ENCODE peak calls at places on chromosomes 3 and 15, in four cellular contexts. O is stomach, Q is fibroblast of pulmonary artery, K is mesothelial cell of epicardium. G is an unnamed sample.

GRCh38 chr3:59052803-59053411 is 3.1 kb upstream of the CFAP20DC start:
- DNase-seq in O (no peak), K (no peak), Q (peak; percentile 68), G (no peak)

GRCh38 chr3:52346623-52347530 is 30.8 kb downstream of the DNAH1 start:
- DNase-seq in O (no peak), K (no peak), Q (peak; percentile 60), G (peak; percentile 90)

GRCh38 chr3:149067792-149068352 is 18.5 kb downstream of the HLTF start:
- DNase-seq in O (no peak), Q (no peak), K (no peak), G (no peak)

GRCh38 chr15:57751177-57751800 is 44.8 kb downstream of the POLR2M start:
- DNase-seq in O (no peak), K (no peak), Q (peak; percentile 75), G (no peak)

GRCh38 chr15:90423920-90424319 is 35.9 kb downstream of the IQGAP1 start:
- DNase-seq in O (no peak), Q (no peak), K (no peak), G (no peak)

GRCh38 chr15:31392761-31393401 is 66.2 kb downstream of the KLF13 start:
- DNase-seq in O (peak; percentile 56), K (no peak), Q (no peak), G (no peak)

GRCh38 chr3:78911394-78911793 is 856.4 kb downstream of the ROBO1 start:
- DNase-seq in K (no peak), O (no peak), Q (no peak), G (no peak)

GRCh38 chr3:127542441-127542952 is 48.0 kb downstream of the TPRA1 start:
- DNase-seq in O (peak; percentile 96), Q (no peak), K (no peak), G (no peak)

GRCh38 chr15:88909956-88910831 is 3.0 kb downstream of the MFGE8 start:
- DNase-seq in O (no peak), Q (no peak), K (no peak), G (no peak)

GRCh38 chr3:53324011-53324544 is 23.3 kb downstream of the DCP1A start:
- DNase-seq in K (no peak), Q (no peak), O (no peak), G (no peak)

GRCh38 chr3:27596334-27596841 is 112.2 kb upstream of the SLC4A7 start:
- DNase-seq in Q (peak; percentile 57), K (no peak), O (no peak), G (peak; percentile 21)

GRCh38 chr3:190038050-190038631 is 82.6 kb downstream of the P3H2 start:
- DNase-seq in K (no peak), Q (peak; percentile 78), O (peak; percentile 61), G (peak; percentile 87)

DNA sequence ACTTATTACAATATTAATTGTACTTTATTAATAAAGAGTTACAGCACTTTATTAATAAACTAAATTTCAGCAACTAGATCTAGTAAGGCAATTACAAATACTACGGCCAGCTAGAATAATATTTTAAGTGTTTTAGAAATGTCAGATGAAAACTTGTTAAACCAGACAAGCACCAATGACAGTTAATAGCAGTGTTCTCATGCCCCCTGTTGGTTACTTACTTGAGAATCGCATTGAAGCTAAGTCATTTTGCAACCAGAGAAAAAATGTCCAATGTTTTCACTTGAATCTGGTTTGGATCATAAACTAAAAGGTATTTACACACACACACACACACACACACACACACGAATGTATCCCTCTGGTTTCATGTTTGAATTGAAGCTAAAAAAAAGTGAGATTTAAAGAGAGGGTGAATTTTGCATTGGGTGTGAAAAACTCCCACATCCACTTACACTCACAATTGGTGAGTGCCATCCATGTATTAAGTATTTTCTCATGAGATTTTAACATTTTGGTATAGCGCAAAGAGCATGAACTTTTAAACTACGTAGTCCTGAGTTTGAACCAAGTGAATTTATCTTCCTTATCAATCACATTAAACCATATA is 347.7 kb downstream of the ZBBX start:
- DNase-seq in O (no peak), K (no peak), Q (peak; percentile 70), G (peak; percentile 34)
- TF ChIP-seq CTCF in O (no peak), K (peak; percentile 63), Q (peak; percentile 42), G (peak; percentile 50)

GRCh38 chr3:159872374-159873109 is 116.1 kb upstream of the IL12A start:
- DNase-seq in O (no peak), Q (peak; percentile 86), K (no peak), G (no peak)
- TF ChIP-seq CTCF in O (no peak), Q (peak; percentile 38), K (no peak), G (no peak)

DNA sequence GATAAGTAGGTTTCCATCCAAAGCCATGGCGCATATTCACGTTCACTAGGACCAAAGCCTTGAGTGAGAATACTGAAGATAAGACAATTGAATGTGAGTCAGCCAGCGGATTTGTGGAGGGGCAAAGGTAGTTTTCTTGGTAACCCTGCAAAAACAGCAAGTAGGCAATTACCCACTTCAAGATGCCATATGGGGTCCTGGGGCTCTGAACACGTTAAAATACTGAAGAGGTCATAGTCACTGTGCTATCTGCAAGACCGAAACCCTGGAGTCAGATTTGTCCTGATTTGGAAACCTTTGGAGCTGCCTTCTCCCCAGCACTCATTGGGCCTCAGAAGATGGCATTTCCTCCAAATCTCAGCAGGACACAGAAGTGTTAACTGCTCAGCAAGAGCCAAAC is 646.9 kb upstream of the LMCD1 start:
- DNase-seq in O (no peak), K (no peak), Q (no peak), G (no peak)
- TF ChIP-seq CTCF in O (no peak), K (no peak), Q (no peak), G (no peak)

GRCh38 chr15:81744364-81744763 is 301.5 kb downstream of the MEX3B start:
- DNase-seq in K (no peak), Q (no peak), O (no peak), G (no peak)
- TF ChIP-seq CTCF in K (no peak), Q (no peak), O (no peak), G (no peak)

DNA sequence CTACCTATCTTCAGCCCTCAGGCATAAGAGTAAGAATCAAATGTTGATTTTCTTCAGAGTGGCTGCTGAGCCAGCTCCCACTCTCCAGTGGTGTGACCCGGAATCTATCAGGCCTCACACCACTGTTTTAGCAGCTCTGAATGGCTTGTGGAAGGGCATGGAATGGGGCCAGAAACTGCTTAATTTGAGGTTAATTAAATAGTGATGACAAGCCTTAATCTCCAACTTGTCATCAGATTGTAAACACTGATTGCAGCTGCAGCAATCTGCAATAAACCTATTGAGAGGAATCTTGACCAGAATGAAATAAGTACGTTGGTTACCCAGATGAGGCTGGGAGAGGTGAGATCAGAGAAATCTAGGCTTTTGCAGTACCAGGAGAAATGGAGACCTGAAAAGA is 317.4 kb downstream of the FHIT start:
- DNase-seq in O (no peak), Q (no peak), K (no peak), G (no peak)
- TF ChIP-seq CTCF in O (no peak), Q (no peak), K (no peak), G (no peak)

GRCh38 chr3:72924055-72924454 is 36.2 kb downstream of the GXYLT2 start:
- DNase-seq in K (no peak), O (no peak), Q (no peak), G (no peak)
- TF ChIP-seq CTCF in K (no peak), O (no peak), Q (peak; percentile 20), G (no peak)

GRCh38 chr3:40876019-40876418 is 323.3 kb upstream of the CTNNB1 start:
- DNase-seq in Q (peak; percentile 23), O (no peak), K (no peak), G (no peak)
- TF ChIP-seq CTCF in Q (no peak), O (no peak), K (no peak), G (no peak)

G was measured in adrenal gland.